ENCODE peak calls at places on chromosomes 3 and 15, in six cellular contexts. U is HTR-8/SVneo; Y is right cardiac atrium; A is stimulated activated CD8-positive, alpha-beta memory T cell treated with anti-CD3 and anti-CD28 coated beads, Interleukin-15, amount 100 ng/mL, for 24 hours; D is mesothelial cell of epicardium; F is Calu3. Z is an unnamed sample.

GRCh38 chr15:33292718-33293307 is 18.0 kb upstream of the RYR3 start:
- DNase-seq in F (peak), A (peak), D (peak), Y (peak), U (peak), Z (peak)

GRCh38 chr3:188349276-188349962 is 195.5 kb downstream of the LPP start:
- DNase-seq in F (peak), D (no peak), U (no peak), Y (no peak), A (no peak), Z (peak)

GRCh38 chr3:172125963-172126403 is 86.6 kb downstream of the FNDC3B start:
- DNase-seq in D (no peak), Y (peak), U (no peak), A (no peak), F (no peak), Z (no peak)

GRCh38 chr3:56923546-56924224 is 121.9 kb upstream of the ARHGEF3 start:
- DNase-seq in Y (no peak), A (no peak), F (peak), U (no peak), D (no peak), Z (peak)

GRCh38 chr3:58924581-58924980 is 125.2 kb downstream of the CFAP20DC start:
- DNase-seq in D (no peak), A (no peak), U (no peak), Y (no peak), F (no peak), Z (no peak)

GRCh38 chr15:82951472-82952155 is 906 bp downstream of the HOMER2 start:
- DNase-seq in U (peak), A (no peak), Y (no peak), D (no peak), F (no peak), Z (no peak)

GRCh38 chr15:90154861-90155626 is 46.1 kb upstream of the SEMA4B start:
- DNase-seq in F (peak), U (peak), Y (no peak), D (no peak), A (no peak), Z (no peak)

GRCh38 chr15:76199106-76200082 is 111.9 kb downstream of the ETFA start:
- DNase-seq in A (no peak), D (no peak), U (no peak), F (no peak), Y (peak), Z (peak)

GRCh38 chr15:73633991-73634495 is 854 bp upstream of the NPTN start:
- DNase-seq in D (no peak), F (peak), A (no peak), Y (no peak), U (peak), Z (peak)

GRCh38 chr3:115388166-115388565 is 235.1 kb upstream of the GAP43 start:
- DNase-seq in U (no peak), D (no peak), F (no peak), A (no peak), Y (no peak), Z (no peak)

GRCh38 chr3:30006111-30006510 is 600.3 kb upstream of the TGFBR2 start:
- DNase-seq in Y (no peak), U (no peak), F (no peak), A (no peak), D (no peak), Z (no peak)

GRCh38 chr3:98855811-98856400 is 45.6 kb downstream of the DCBLD2 start:
- DNase-seq in A (no peak), F (no peak), U (peak), D (no peak), Y (no peak), Z (no peak)

GRCh38 chr15:69836526-69837230 is 261.0 kb downstream of the TLE3 start:
- DNase-seq in A (no peak), Y (no peak), F (no peak), D (no peak), U (no peak), Z (no peak)

GRCh38 chr3:46632792-46633191 is 20.5 kb downstream of the FAM240A start:
- DNase-seq in A (no peak), U (no peak), F (no peak), D (no peak), Y (no peak), Z (no peak)

GRCh38 chr15:48754011-48754410 is 56.9 kb downstream of the CEP152 start:
- DNase-seq in U (no peak), F (no peak), Y (no peak), D (no peak), A (no peak), Z (no peak)

GRCh38 chr15:99956022-99956775 is 223.0 kb upstream of the LYSMD4 start:
- DNase-seq in D (no peak), A (no peak), U (no peak), F (no peak), Y (no peak), Z (no peak)

GRCh38 chr15:45253330-45253729 is 1.3 kb downstream of the SLC28A2 start:
- DNase-seq in U (no peak), F (no peak), Y (no peak), A (no peak), D (no peak), Z (no peak)

GRCh38 chr3:7333125-7333524 is 472.2 kb downstream of the GRM7 start:
- DNase-seq in U (no peak), A (no peak), F (no peak), D (no peak), Y (no peak), Z (no peak)

GRCh38 chr3:190017575-190018288 is 103.0 kb downstream of the P3H2 start:
- DNase-seq in Y (no peak), U (peak), D (no peak), F (peak), A (no peak), Z (peak)

GRCh38 chr3:71859128-71859519 is 74.2 kb upstream of the PROK2 start:
- DNase-seq in D (no peak), F (peak), U (peak), A (no peak), Y (no peak), Z (peak)

GRCh38 chr3:115576325-115576724 is 47.0 kb upstream of the GAP43 start:
- DNase-seq in U (no peak), Y (no peak), F (no peak), A (no peak), D (no peak), Z (no peak)

GRCh38 chr15:71386448-71387236 is 271.4 kb downstream of the THSD4 start:
- DNase-seq in Y (no peak), A (no peak), F (no peak), D (no peak), U (no peak), Z (no peak)

GRCh38 chr3:135513106-135514063 is 452.1 kb upstream of the PPP2R3A start:
- DNase-seq in U (no peak), Y (no peak), F (peak), D (no peak), A (no peak), Z (peak)

GRCh38 chr3:188780188-188781147 is 391.3 kb upstream of the TPRG1 start:
- DNase-seq in F (no peak), A (no peak), D (no peak), Y (peak), U (no peak), Z (no peak)

GRCh38 chr3:148459931-148460513 is 237.7 kb upstream of the AGTR1 start:
- DNase-seq in F (no peak), D (no peak), Y (no peak), U (no peak), A (no peak), Z (peak)

GRCh38 chr3:108406661-108407206 is 103.7 kb downstream of the MYH15 start:
- DNase-seq in D (no peak), U (peak), A (no peak), Y (no peak), F (peak), Z (peak)

Z was measured in HCT116.